ENCODE peak calls at places on chromosomes 4 and X, in seven cellular contexts. D is anterior cingulate cortex, J is MCF 10A, Z is SK-N-SH, V is GDM1, T is endothelial cell, F is thoracic aorta. I is an unnamed sample.

GRCh38 chr4:69994782-69995181 is 984 bp upstream of the STATH start:
- DNase-seq in V (no peak), T (no peak), Z (no peak), D (no peak), J (no peak), F (no peak), I (no peak)

GRCh38 chrX:153844509-153845082 is 14.3 kb upstream of the PDZD4 start:
- DNase-seq in T (no peak), F (no peak), J (no peak), Z (no peak), V (no peak), D (no peak), I (peak; percentile 44)

GRCh38 chrX:131752493-131753198 is 208.8 kb downstream of the OR13H1 start:
- DNase-seq in V (peak; percentile 81), D (peak; percentile 68), Z (peak; percentile 14), T (no peak), F (no peak), J (peak; percentile 93), I (no peak)

GRCh38 chrX:40165206-40165605 is 67.4 kb upstream of the BCOR start:
- DNase-seq in F (no peak), Z (no peak), J (no peak), D (no peak), V (no peak), T (no peak), I (no peak)

GRCh38 chr4:48954314-48954713 is 31.8 kb upstream of the CWH43 start:
- DNase-seq in D (no peak), J (no peak), T (no peak), Z (no peak), F (no peak), V (no peak), I (no peak)

GRCh38 chr4:124111922-124112321 is 600.6 kb downstream of the ANKRD50 start:
- DNase-seq in J (peak; percentile 69), Z (peak; percentile 53), F (no peak), V (peak; percentile 1), D (no peak), T (peak; percentile 27), I (no peak)

GRCh38 chr4:120616-121015 is 3.7 kb upstream of the ZNF718 start:
- DNase-seq in J (no peak), V (no peak), Z (no peak), T (no peak), D (no peak), F (no peak), I (no peak)

GRCh38 chrX:9847071-9847470 is 60.8 kb downstream of the SHROOM2 start:
- DNase-seq in Z (no peak), D (no peak), T (no peak), F (no peak), V (no peak), J (peak; percentile 66), I (no peak)

GRCh38 chr4:16289872-16290554 is 63.7 kb upstream of the TAPT1 start:
- DNase-seq in J (peak; percentile 54), F (no peak), V (no peak), D (no peak), T (peak; percentile 14), Z (peak; percentile 51), I (no peak)

GRCh38 chr4:123007679-123008078 is 85.3 kb upstream of the NUDT6 start:
- DNase-seq in Z (no peak), F (no peak), D (no peak), T (no peak), V (no peak), J (no peak), I (no peak)

GRCh38 chrX:134670241-134670811 is 12.1 kb upstream of the PLAC1 start:
- DNase-seq in V (no peak), J (peak; percentile 62), Z (no peak), T (no peak), D (no peak), F (no peak), I (no peak)

GRCh38 chr4:8366601-8367000 is 73.9 kb downstream of the ACOX3 start:
- DNase-seq in J (no peak), V (no peak), T (no peak), Z (no peak), D (no peak), F (no peak), I (no peak)

GRCh38 chr4:165621983-165622382 is 243.2 kb downstream of the CPE start:
- DNase-seq in F (no peak), Z (no peak), D (no peak), T (no peak), J (peak; percentile 21), V (no peak), I (no peak)

GRCh38 chrX:30654989-30655607 is 1.9 kb downstream of the GK start:
- DNase-seq in Z (no peak), V (no peak), F (no peak), D (no peak), T (no peak), J (no peak), I (no peak)

GRCh38 chrX:152897216-152898144 is at the start of gene ZNF185:
- DNase-seq in Z (peak; percentile 70), T (peak; percentile 56), F (no peak), J (peak; percentile 52), D (no peak), V (no peak), I (peak; percentile 88)

GRCh38 chr4:61427099-61427817 is 227.1 kb downstream of the ADGRL3 start:
- DNase-seq in Z (no peak), V (no peak), F (no peak), J (peak; percentile 87), T (no peak), D (no peak), I (no peak)

GRCh38 chr4:136336479-136336878 is 1195.8 kb downstream of the PCDH18 start:
- DNase-seq in Z (no peak), F (no peak), D (no peak), T (no peak), V (no peak), J (no peak), I (no peak)

GRCh38 chrX:135112096-135112729 is 8.1 kb downstream of the ETDB start:
- DNase-seq in T (peak; percentile 51), J (peak; percentile 49), F (no peak), V (peak; percentile 17), D (no peak), Z (peak; percentile 33), I (peak; percentile 39)

GRCh38 chrX:130623508-130623907 is 221.7 kb downstream of the RBMX2 start:
- DNase-seq in F (no peak), Z (no peak), D (no peak), V (no peak), T (no peak), J (no peak), I (no peak)

GRCh38 chr4:106444557-106444956 is 76.0 kb upstream of the GIMD1 start:
- DNase-seq in F (no peak), T (no peak), V (no peak), J (no peak), D (no peak), Z (no peak), I (no peak)

GRCh38 chrX:151713859-151714258 is 2.0 kb upstream of the FATE1 start:
- DNase-seq in Z (peak; percentile 48), T (peak; percentile 54), V (no peak), D (no peak), F (no peak), J (peak; percentile 47), I (peak; percentile 60)

GRCh38 chr4:6894086-6894478 is 15.5 kb upstream of the TBC1D14 start:
- DNase-seq in F (no peak), J (no peak), D (no peak), T (no peak), V (no peak), Z (no peak), I (no peak)

GRCh38 chrX:13254076-13254785 is 65.6 kb downstream of the ATXN3L start:
- DNase-seq in D (no peak), V (peak; percentile 19), F (no peak), T (no peak), Z (no peak), J (peak; percentile 76), I (no peak)

I was measured in WTC11.